ENCODE peak calls at places on chromosomes 7 and 10, in nine cellular contexts. A is stimulated activated CD4-positive, alpha-beta T cell treated with anti-CD3 and anti-CD28 coated beads, Interleukin-15, amount 100 ng/mL, for 24 hours; H is activated CD8-positive, alpha-beta memory T cell treated with anti-CD3 and anti-CD28 coated beads for 24 hours; K is stimulated activated naive B cell treated with anti-CD40 and anti-IgM and Interleukin-4, amounts not matched to agents 10 μg/mL and 1 μg/mL and 100 μg/mL, for 72 hours; Y is CD4-positive, alpha-beta memory T cell; B is fibroblast of the conjunctiva; C is cardiac fibroblast; W is NCI-H2171 treated with DMSO at 0.1 percent for 48 hours; Z is GM18507. F is an unnamed sample.

GRCh38 chr7:81484266-81484665 is 285.6 kb downstream of the HGF start:
- DNase-seq in K (no peak), Z (no peak), C (peak), Y (no peak), W (no peak), A (no peak), B (peak), H (no peak), F (peak)

GRCh38 chr7:29806131-29806792 is at the start of gene WIPF3:
- DNase-seq in K (no peak), Z (no peak), B (no peak), C (peak), A (peak), W (no peak), Y (no peak), H (no peak), F (no peak)

GRCh38 chr7:12458520-12459131 is 55.0 kb upstream of the VWDE start:
- DNase-seq in B (peak), W (peak), H (no peak), C (peak), Y (peak), K (no peak), Z (no peak), A (no peak), F (peak)

GRCh38 chr7:4178887-4179286 is 503.2 kb upstream of the FOXK1 start:
- DNase-seq in Z (no peak), B (no peak), H (no peak), Y (no peak), C (no peak), A (no peak), K (no peak), W (no peak), F (no peak)

GRCh38 chr7:34039033-34039432 is 133.7 kb downstream of the BMPER start:
- DNase-seq in C (peak), A (no peak), Y (no peak), Z (no peak), K (no peak), H (no peak), B (no peak), W (no peak), F (no peak)

GRCh38 chr7:129238546-129238945 is 13.7 kb downstream of the AHCYL2 start:
- DNase-seq in Z (no peak), Y (no peak), W (no peak), K (no peak), H (no peak), C (no peak), B (no peak), A (no peak), F (no peak)

GRCh38 chr7:19442016-19442785 is 266.6 kb downstream of the POLR1F start:
- DNase-seq in H (no peak), B (peak), Y (no peak), Z (no peak), C (peak), A (no peak), K (no peak), W (peak), F (peak)

GRCh38 chr10:118914626-118915025 is 114.9 kb upstream of the NANOS1 start:
- DNase-seq in Z (no peak), Y (no peak), H (no peak), W (peak), K (no peak), C (no peak), B (no peak), A (no peak), F (no peak)

GRCh38 chr7:33986951-33987948 is 81.9 kb downstream of the BMPER start:
- DNase-seq in C (peak), B (peak), Y (no peak), W (no peak), K (no peak), A (no peak), Z (no peak), H (no peak), F (peak)

GRCh38 chr7:106568680-106569499 is 92.1 kb downstream of the CCDC71L start:
- DNase-seq in W (peak), K (no peak), A (no peak), H (no peak), Z (no peak), C (peak), B (peak), Y (no peak), F (no peak)

GRCh38 chr10:33388325-33388724 is 53.9 kb upstream of the NRP1 start:
- DNase-seq in W (no peak), B (no peak), Y (no peak), K (no peak), A (no peak), H (no peak), Z (no peak), C (no peak), F (no peak)

GRCh38 chr7:30162622-30163124 is 27.9 kb downstream of the MTURN start:
- DNase-seq in A (peak), H (no peak), Y (no peak), C (peak), B (peak), W (peak), Z (no peak), K (no peak), F (no peak)

GRCh38 chr10:116274141-116274861 is 1.3 kb upstream of the GFRA1 start:
- DNase-seq in Z (no peak), H (no peak), C (no peak), W (peak), Y (no peak), A (no peak), K (no peak), B (no peak), F (no peak)

GRCh38 chr7:26958834-26959233 is 94.4 kb upstream of the SKAP2 start:
- DNase-seq in C (peak), A (no peak), Y (no peak), H (no peak), B (peak), W (no peak), K (no peak), Z (no peak), F (no peak)

F was measured in smooth muscle cell of the brain vasculature.